ENCODE peak calls at places on chromosomes 2 and 18, in four cellular contexts. Z, K, E and C are unnamed samples.

GRCh38 chr2:110732422-110733413 is at the start of gene ACOXL:
- DNase-seq in K (no peak), Z (no peak), E (no peak), C (no peak)

GRCh38 chr2:205510345-205510744 is 172.0 kb upstream of the NRP2 start:
- DNase-seq in E (no peak), K (no peak), Z (no peak), C (no peak)

GRCh38 chr2:215361876-215362561 is 50.2 kb downstream of the ATIC start:
- DNase-seq in E (no peak), Z (no peak), K (no peak), C (no peak)

GRCh38 chr2:168416555-168416954 is 39.5 kb upstream of the CERS6 start:
- DNase-seq in K (no peak), E (no peak), Z (no peak), C (no peak)

GRCh38 chr2:42844901-42845685 is 52.7 kb upstream of the HAAO start:
- DNase-seq in E (no peak), K (peak; percentile 89), Z (no peak), C (peak; percentile 93)

GRCh38 chr2:205070889-205071288 is 525.6 kb downstream of the PARD3B start:
- DNase-seq in E (no peak), Z (no peak), K (no peak), C (no peak)

GRCh38 chr2:149401007-149401406 is 70.6 kb downstream of the LYPD6 start:
- DNase-seq in Z (no peak), K (no peak), E (no peak), C (no peak)

GRCh38 chr2:224646242-224646846 is 61.2 kb upstream of the CUL3 start:
- DNase-seq in Z (no peak), E (no peak), K (no peak), C (no peak)

GRCh38 chr2:105150231-105150630 is 91.3 kb upstream of the GPR45 start:
- DNase-seq in E (no peak), Z (no peak), K (no peak), C (no peak)

DNA sequence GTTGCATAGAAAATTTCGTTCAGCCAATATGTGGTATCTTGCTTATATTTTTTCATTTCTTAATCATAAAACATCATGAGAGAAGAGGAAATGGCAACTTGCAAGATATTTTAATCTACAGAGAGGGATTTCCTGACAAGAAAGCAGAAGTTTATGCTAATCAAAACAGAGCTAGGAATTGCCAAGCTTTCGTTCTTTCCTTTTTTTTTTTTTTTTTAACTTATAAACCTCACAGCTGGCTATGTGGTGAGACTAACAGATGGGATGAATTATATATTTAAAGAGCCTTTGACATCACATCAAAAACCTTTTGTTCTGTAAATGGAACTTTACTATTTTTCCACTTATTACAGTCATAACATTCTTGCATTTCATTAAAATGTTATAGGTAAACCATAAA is 1137.0 kb upstream of the TMEFF2 start:
- DNase-seq in Z (no peak), K (no peak), E (no peak), C (no peak)
- H3K4me3 ChIP-seq in Z (no peak overlapping the region), K (no peak overlapping the region), E (no peak overlapping the region), C (no peak overlapping the region)

GRCh38 chr2:64860321-64860751 is 128.9 kb upstream of the SLC1A4 start:
- DNase-seq in K (no peak), Z (peak; percentile 65), E (no peak), C (no peak)

GRCh38 chr2:64860936-64861335 is 128.3 kb upstream of the SLC1A4 start:
- DNase-seq in K (no peak), Z (no peak), E (no peak), C (no peak)

GRCh38 chr2:64858541-64859031 is 130.6 kb upstream of the SLC1A4 start:
- DNase-seq in K (peak; percentile 70), Z (peak; percentile 47), E (no peak), C (no peak)

GRCh38 chr2:64857581-64858471 is 131.4 kb upstream of the SLC1A4 start:
- DNase-seq in K (peak; percentile 80), E (no peak), Z (no peak), C (no peak)

GRCh38 chr2:64859208-64860161 is 129.7 kb upstream of the SLC1A4 start:
- DNase-seq in K (peak; percentile 97), Z (peak; percentile 55), E (peak; percentile 87), C (peak; percentile 96)
- TF ChIP-seq POLR2A in K (peak; percentile 23), Z (peak; percentile 35), E (no peak), C (no peak)

GRCh38 chr2:234451852-234452625 is 44.8 kb downstream of the ARL4C start:
- DNase-seq in K (no peak), Z (no peak), E (no peak), C (no peak)
- H3K4me3 ChIP-seq in K (no peak overlapping the region), Z (no peak overlapping the region), E (no peak overlapping the region), C (no peak overlapping the region)

GRCh38 chr18:6712401-6712800 is 17.1 kb upstream of the ARHGAP28 start:
- DNase-seq in K (no peak), Z (no peak), E (no peak), C (no peak)
- TF ChIP-seq POLR2A in K (no peak), Z (no peak), E (no peak), C (no peak)

GRCh38 chr2:60821587-60822302 is 59.6 kb upstream of the REL start:
- DNase-seq in Z (no peak), K (no peak), E (no peak), C (no peak)
- H3K4me3 ChIP-seq in Z (no peak overlapping the region), K (no peak overlapping the region), E (no peak overlapping the region), C (no peak overlapping the region)

GRCh38 chr2:85744055-85744454 is 9.7 kb upstream of the ATOH8 start:
- DNase-seq in K (no peak), Z (no peak), E (no peak), C (no peak)
- TF ChIP-seq POLR2A in K (no peak), Z (no peak), E (no peak), C (no peak)

DNA sequence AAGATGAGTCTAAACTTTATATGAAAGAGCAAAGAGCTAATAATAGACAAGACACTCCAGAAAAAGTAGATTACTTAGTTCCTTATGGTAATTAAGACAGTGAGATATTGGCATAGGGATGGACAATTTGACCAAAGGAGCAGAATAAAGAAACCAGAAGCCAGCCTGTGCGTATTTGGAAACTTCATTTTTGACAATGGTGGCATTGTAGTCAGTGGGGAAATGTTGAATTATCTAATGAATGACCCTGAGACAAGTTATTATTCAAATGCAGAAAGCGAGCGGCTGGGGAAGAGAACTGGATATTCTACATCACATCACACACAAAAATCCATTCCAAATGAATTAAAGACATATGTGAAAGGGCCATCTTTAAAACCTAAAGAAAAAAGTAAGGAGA is 144.3 kb downstream of the DTNB start:
- DNase-seq in Z (no peak), K (no peak), E (no peak), C (no peak)
- H3K4me3 ChIP-seq in Z (no peak overlapping the region), K (no peak overlapping the region), E (no peak overlapping the region), C (no peak overlapping the region)

GRCh38 chr2:66577331-66578041 is 142.6 kb downstream of the MEIS1 start:
- DNase-seq in E (no peak), Z (no peak), K (peak; percentile 82), C (no peak)
- TF ChIP-seq POLR2A in E (no peak), Z (no peak), K (no peak), C (no peak)